ENCODE peak calls at places on chromosomes 13 and 19, in five cellular contexts. A, E, S, J and X are unnamed samples.
A peak's percentile ranks its signal among the peaks of the same experiment; 100 is the strongest.

GRCh38 chr19:31418055-31418454 is 68.8 kb upstream of the TSHZ3 start:
- DNase-seq in A (no peak), J (no peak), E (no peak), S (no peak), X (no peak)

GRCh38 chr13:75803175-75803611 is 167.1 kb downstream of the LMO7 start:
- DNase-seq in A (no peak), J (no peak), E (no peak), S (peak; percentile 56), X (no peak)

GRCh38 chr19:22606212-22606553 is 27.9 kb upstream of the ZNF492 start:
- DNase-seq in A (no peak), J (no peak), S (no peak), E (no peak), X (no peak)

GRCh38 chr19:2394054-2394668 is 33.2 kb downstream of the TIMM13 start:
- DNase-seq in S (peak; percentile 51), A (no peak), J (no peak), E (no peak), X (peak; percentile 27)

GRCh38 chr19:14118165-14119051 is 846 bp upstream of the PRKACA start:
- DNase-seq in E (peak; percentile 86), S (peak; percentile 61), J (peak; percentile 83), A (peak; percentile 38), X (peak; percentile 80)

GRCh38 chr19:58395220-58395978 is at the start of gene RNF225:
- DNase-seq in J (no peak), S (peak; percentile 53), A (no peak), E (no peak), X (no peak)

GRCh38 chr13:52695856-52696255 is 43.2 kb downstream of the SUGT1 start:
- DNase-seq in A (no peak), E (peak; percentile 89), S (no peak), J (no peak), X (no peak)

GRCh38 chr19:20388826-20389225 is 176.8 kb downstream of the ZNF737 start:
- DNase-seq in A (no peak), E (no peak), S (no peak), J (no peak), X (peak; percentile 4)

GRCh38 chr13:31073859-31074718 is 87.6 kb downstream of the HSPH1 start:
- DNase-seq in A (no peak), J (no peak), S (no peak), E (peak; percentile 68), X (no peak)

GRCh38 chr19:13056052-13056660 is 46.5 kb downstream of the LYL1 start:
- DNase-seq in S (peak; percentile 51), E (peak; percentile 91), A (no peak), J (no peak), X (no peak)

GRCh38 chr19:39595950-39596349 is 6.4 kb upstream of the LGALS13 start:
- DNase-seq in A (no peak), E (no peak), S (no peak), J (no peak), X (no peak)

GRCh38 chr19:1146418-1146711 is 27.7 kb downstream of the SBNO2 start:
- DNase-seq in S (no peak), J (no peak), E (no peak), A (no peak), X (no peak)

GRCh38 chr13:37835392-37835791 is 34.2 kb downstream of the TRPC4 start:
- DNase-seq in A (no peak), J (no peak), S (no peak), E (no peak), X (no peak)

GRCh38 chr19:50555033-50555432 is 13.2 kb downstream of the LRRC4B start:
- DNase-seq in J (no peak), A (no peak), S (no peak), E (no peak), X (no peak)

GRCh38 chr13:28574617-28575142 is 79.8 kb upstream of the FLT1 start:
- DNase-seq in E (peak; percentile 96), S (peak; percentile 24), J (no peak), A (no peak), X (no peak)

GRCh38 chr13:114145722-114146121 is 13.3 kb upstream of the RASA3 start:
- DNase-seq in J (no peak), S (no peak), A (no peak), E (no peak), X (no peak)

GRCh38 chr19:6531163-6531955 is 533 bp downstream of the TNFSF9 start:
- DNase-seq in E (no peak), J (no peak), S (no peak), A (no peak), X (no peak)

GRCh38 chr13:60431108-60431700 is 34.2 kb downstream of the TDRD3 start:
- DNase-seq in E (peak; percentile 70), J (no peak), S (peak; percentile 41), A (no peak), X (no peak)

GRCh38 chr13:44197791-44198770 is 175.5 kb upstream of the SERP2 start:
- DNase-seq in A (no peak), J (no peak), S (no peak), E (peak; percentile 70), X (no peak)

GRCh38 chr19:21593934-21594844 is 88.8 kb downstream of the ZNF429 start:
- DNase-seq in J (no peak), A (no peak), E (no peak), S (no peak), X (no peak)

GRCh38 chr19:38834104-38834490 is 2.5 kb upstream of the ECH1 start:
- DNase-seq in A (no peak), J (no peak), S (no peak), E (no peak), X (no peak)

GRCh38 chr13:23739597-23739996 is 149.6 kb downstream of the MIPEP start:
- DNase-seq in S (no peak), J (no peak), A (no peak), E (peak; percentile 49), X (no peak)

GRCh38 chr19:15672580-15673175 is at the start of gene CYP4F12:
- DNase-seq in A (no peak), J (no peak), E (peak; percentile 1), S (peak; percentile 96), X (no peak)

GRCh38 chr19:5800361-5801270 is 4.3 kb upstream of the NRTN start:
- DNase-seq in E (no peak), S (no peak), A (no peak), J (no peak), X (no peak)

GRCh38 chr13:32878172-32878571 is 138.1 kb upstream of the KL start:
- DNase-seq in J (no peak), S (no peak), A (no peak), E (peak; percentile 51), X (no peak)

GRCh38 chr19:46704379-46705076 is 12.4 kb downstream of the PRKD2 start:
- DNase-seq in S (peak; percentile 91), J (peak; percentile 9), E (no peak), A (peak; percentile 95), X (peak; percentile 75)

GRCh38 chr19:27971071-27971470 is 1241.9 kb downstream of the UQCRFS1 start:
- DNase-seq in J (no peak), E (no peak), S (no peak), A (no peak), X (no peak)

GRCh38 chr19:46903458-46903857 is 42.7 kb downstream of the ARHGAP35 start:
- DNase-seq in J (no peak), A (no peak), S (no peak), E (no peak), X (no peak)

GRCh38 chr13:49455016-49455398 is 10.9 kb downstream of the SETDB2 start:
- DNase-seq in A (no peak), J (no peak), S (no peak), E (no peak), X (no peak)

GRCh38 chr13:104206450-104207044 is 1140.3 kb upstream of the SLC10A2 start:
- DNase-seq in E (no peak), J (no peak), A (no peak), S (no peak), X (no peak)

GRCh38 chr13:46278474-46278873 is 66.7 kb downstream of the LRRC63 start:
- DNase-seq in E (peak; percentile 18), J (no peak), S (no peak), A (no peak), X (no peak)

GRCh38 chr13:34833562-34834182 is 108.4 kb upstream of the NBEA start:
- DNase-seq in J (no peak), E (no peak), A (no peak), S (no peak), X (no peak)

GRCh38 chr19:19661675-19662251 is 1.7 kb downstream of the ATP13A1 start:
- DNase-seq in S (peak; percentile 25), J (no peak), E (no peak), A (no peak), X (peak; percentile 34)

GRCh38 chr13:44565881-44566280 is 10.2 kb downstream of the TSC22D1 start:
- DNase-seq in E (peak; percentile 17), S (no peak), A (no peak), J (no peak), X (no peak)

GRCh38 chr13:68066879-68067513 is 836.9 kb upstream of the PCDH9 start:
- DNase-seq in S (peak; percentile 6), A (no peak), J (no peak), E (no peak), X (no peak)

GRCh38 chr13:40388617-40389016 is 277.8 kb downstream of the FOXO1 start:
- DNase-seq in J (no peak), A (peak; percentile 58), S (peak; percentile 54), E (no peak), X (no peak)